ENCODE peak calls at places on chromosomes 3 and 15, in nine cellular contexts. D is activated naive CD4-positive, alpha-beta T cell; H is stimulated activated CD8-positive, alpha-beta memory T cell treated with anti-CD3 and anti-CD28 coated beads, Interleukin-15, amount 100 ng/mL, for 24 hours; Y is foreskin keratinocyte; P is stimulated activated CD4-positive, alpha-beta T cell treated with anti-CD3 and anti-CD28 coated beads, Interleukin-15, amount 100 ng/mL, for 1 hour; O is HT-29; C is cardiac muscle cell; N is HCT116; Q is AG04449. U is an unnamed sample.

GRCh38 chr3:114336857-114337256 is 43.0 kb downstream of the TIGIT start:
- DNase-seq in P (no peak), C (no peak), H (no peak), D (no peak), Q (no peak), Y (no peak), N (no peak), O (no peak), U (no peak)

GRCh38 chr15:43515731-43516130 is 1.7 kb upstream of the MAP1A start:
- DNase-seq in C (no peak), H (no peak), D (no peak), O (no peak), P (no peak), Y (no peak), Q (no peak), N (no peak), U (no peak)

GRCh38 chr3:67783281-67784250 is 129.2 kb upstream of the SUCLG2 start:
- DNase-seq in Y (no peak), N (no peak), P (no peak), H (no peak), D (no peak), O (no peak), C (no peak), Q (no peak), U (no peak)

GRCh38 chr15:33089878-33090757 is 104.4 kb downstream of the FMN1 start:
- DNase-seq in H (no peak), Y (no peak), O (peak), P (no peak), Q (no peak), N (no peak), C (no peak), D (no peak), U (no peak)

GRCh38 chr3:98699132-98699531 is 64.0 kb upstream of the ST3GAL6 start:
- DNase-seq in D (no peak), P (no peak), H (no peak), N (no peak), O (no peak), C (no peak), Q (no peak), Y (peak), U (no peak)

GRCh38 chr15:94083467-94083991 is 147.8 kb upstream of the MCTP2 start:
- DNase-seq in D (no peak), Q (peak), H (no peak), C (no peak), Y (no peak), P (no peak), O (no peak), N (no peak), U (no peak)

GRCh38 chr3:141227752-141228151 is 3.9 kb upstream of the PXYLP1 start:
- DNase-seq in P (no peak), N (no peak), Q (no peak), C (no peak), H (no peak), Y (no peak), D (no peak), O (no peak), U (no peak)

GRCh38 chr15:89451846-89452245 is 44.5 kb downstream of the RHCG start:
- DNase-seq in Y (no peak), P (no peak), D (no peak), Q (no peak), C (no peak), N (no peak), H (no peak), O (no peak), U (no peak)

GRCh38 chr15:93617443-93617842 is 528.4 kb upstream of the RGMA start:
- DNase-seq in O (no peak), N (no peak), H (no peak), P (no peak), C (no peak), Y (no peak), Q (no peak), D (no peak), U (no peak)

GRCh38 chr15:31434418-31435255 is 108.0 kb downstream of the KLF13 start:
- DNase-seq in Q (no peak), N (no peak), D (peak), H (no peak), C (no peak), Y (peak), O (no peak), P (peak), U (peak)

GRCh38 chr3:16609927-16610580 is 4.8 kb upstream of the DAZL start:
- DNase-seq in P (no peak), Q (no peak), O (no peak), C (no peak), D (no peak), Y (no peak), N (no peak), H (no peak), U (no peak)

GRCh38 chr3:133123636-133124035 is 85.4 kb downstream of the TMEM108 start:
- DNase-seq in H (no peak), N (no peak), D (no peak), Q (no peak), Y (no peak), P (no peak), C (no peak), O (no peak), U (no peak)

GRCh38 chr3:189624130-189624529 is 7.1 kb upstream of the TP63 start:
- DNase-seq in C (no peak), Q (no peak), H (no peak), N (no peak), Y (no peak), P (no peak), D (no peak), O (no peak), U (no peak)

GRCh38 chr3:149736180-149737100 is 15.8 kb downstream of the COMMD2 start:
- DNase-seq in P (no peak), Q (peak), N (peak), D (no peak), O (peak), C (no peak), H (no peak), Y (peak), U (no peak)

GRCh38 chr3:74532446-74532845 is 82.0 kb downstream of the CNTN3 start:
- DNase-seq in H (no peak), Y (peak), O (no peak), N (no peak), D (no peak), P (no peak), C (no peak), Q (peak), U (no peak)

GRCh38 chr3:188147782-188148181 is 6.2 kb upstream of the LPP start:
- DNase-seq in O (no peak), N (no peak), D (no peak), Q (no peak), C (no peak), Y (no peak), H (no peak), P (no peak), U (no peak)

GRCh38 chr3:51819709-51820406 is 40.8 kb upstream of the IQCF6 start:
- DNase-seq in H (no peak), N (peak), P (no peak), O (peak), Q (no peak), Y (no peak), D (no peak), C (peak), U (no peak)

GRCh38 chr15:49855917-49856637 is 235.2 kb downstream of the DTWD1 start:
- DNase-seq in Y (no peak), N (no peak), Q (peak), O (no peak), C (no peak), P (no peak), H (no peak), D (no peak), U (no peak)

GRCh38 chr15:57732526-57733331 is 26.2 kb downstream of the POLR2M start:
- DNase-seq in P (no peak), N (peak), Y (no peak), O (peak), C (peak), D (no peak), Q (no peak), H (peak), U (no peak)

GRCh38 chr3:140035856-140036255 is 100.9 kb downstream of the CLSTN2 start:
- DNase-seq in P (no peak), D (no peak), Y (no peak), H (no peak), O (no peak), C (no peak), Q (no peak), N (no peak), U (no peak)

GRCh38 chr15:89812126-89812846 is 2.4 kb downstream of the ANPEP start:
- DNase-seq in P (no peak), N (no peak), Y (no peak), H (no peak), C (no peak), O (no peak), D (no peak), Q (no peak), U (no peak)

GRCh38 chr3:8848696-8849131 is 79.3 kb upstream of the OXTR start:
- DNase-seq in N (no peak), Y (peak), D (no peak), P (no peak), C (no peak), H (no peak), Q (peak), O (no peak), U (no peak)

GRCh38 chr15:96329403-96329981 is 1.0 kb upstream of the NR2F2 start:
- DNase-seq in N (no peak), Y (no peak), D (no peak), H (no peak), C (no peak), Q (no peak), P (no peak), O (peak), U (no peak)

GRCh38 chr3:95750097-95750496 is 1064.3 kb upstream of the EPHA6 start:
- DNase-seq in Y (no peak), D (no peak), C (no peak), O (no peak), P (no peak), H (no peak), Q (no peak), N (no peak), U (no peak)

GRCh38 chr3:126127452-126127851 is 43.5 kb upstream of the SLC41A3 start:
- DNase-seq in Y (no peak), D (no peak), C (no peak), N (no peak), Q (no peak), O (no peak), H (no peak), P (no peak), U (no peak)

GRCh38 chr15:67033521-67033920 is 31.9 kb upstream of the SMAD3 start:
- DNase-seq in H (no peak), C (no peak), N (no peak), Y (no peak), P (no peak), O (no peak), D (no peak), Q (no peak), U (peak)

GRCh38 chr3:156448300-156448699 is 106.6 kb downstream of the SSR3 start:
- DNase-seq in N (peak), Q (no peak), O (peak), C (peak), P (no peak), H (no peak), D (no peak), Y (no peak), U (peak)

GRCh38 chr3:15313461-15313860 is 18.9 kb downstream of the SH3BP5 start:
- DNase-seq in C (peak), P (no peak), Q (no peak), H (no peak), O (no peak), D (no peak), Y (no peak), N (no peak), U (peak)

GRCh38 chr15:63605816-63606215 is 8.6 kb downstream of the FBXL22 start:
- DNase-seq in Y (no peak), C (no peak), N (no peak), D (peak), P (peak), H (no peak), Q (no peak), O (no peak), U (peak)

GRCh38 chr3:23623841-23624240 is 181.9 kb upstream of the UBE2E1 start:
- DNase-seq in Q (no peak), H (no peak), D (no peak), P (no peak), Y (no peak), N (no peak), C (no peak), O (no peak), U (no peak)

GRCh38 chr15:99412626-99413025 is 153.2 kb upstream of the MEF2A start:
- DNase-seq in Y (no peak), P (no peak), H (no peak), Q (no peak), C (no peak), O (no peak), D (no peak), N (no peak), U (no peak)

GRCh38 chr15:29825205-29825604 is 2.9 kb upstream of the TJP1 start:
- DNase-seq in H (no peak), Q (no peak), O (peak), P (no peak), Y (no peak), D (no peak), C (no peak), N (no peak), U (no peak)

GRCh38 chr3:187741403-187742350 is 3.6 kb downstream of the BCL6 start:
- DNase-seq in N (peak), O (peak), Y (peak), Q (no peak), P (peak), H (no peak), C (peak), D (peak), U (peak)